ENCODE peak calls at places on chromosomes 12 and 14, in four cellular contexts. T, B, X and P are unnamed samples.
A peak's percentile ranks its signal among the peaks of the same experiment; 100 is the strongest.

GRCh38 chr12:92300781-92301180 is 155.1 kb upstream of the BTG1 start:
- DNase-seq in T (no peak), B (no peak), X (no peak), P (no peak)

GRCh38 chr14:31787377-31787776 is 226.2 kb downstream of the NUBPL start:
- DNase-seq in T (no peak), B (peak; percentile 34), X (peak; percentile 21), P (no peak)

GRCh38 chr14:87066221-87066817 is 926.7 kb downstream of the GALC start:
- DNase-seq in T (no peak), X (no peak), B (no peak), P (no peak)

GRCh38 chr14:100683578-100683977 is 43.1 kb upstream of the DLK1 start:
- DNase-seq in X (no peak), T (no peak), B (no peak), P (no peak)

GRCh38 chr12:116121453-116121871 is 156.0 kb downstream of the MED13L start:
- DNase-seq in B (no peak), T (no peak), X (no peak), P (no peak)

GRCh38 chr12:25025260-25025659 is 76.4 kb upstream of the BCAT1 start:
- DNase-seq in T (no peak), B (no peak), X (no peak), P (no peak)

GRCh38 chr14:93015505-93015904 is 92.6 kb downstream of the CHGA start:
- DNase-seq in B (no peak), X (no peak), T (no peak), P (no peak)

GRCh38 chr14:53295985-53296582 is 143.0 kb upstream of the DDHD1 start:
- DNase-seq in B (peak; percentile 23), T (no peak), X (peak; percentile 48), P (no peak)

GRCh38 chr14:74261288-74261687 is 22.0 kb downstream of the VSX2 start:
- DNase-seq in X (no peak), T (no peak), B (no peak), P (no peak)

GRCh38 chr12:77814361-77814760 is 16.3 kb upstream of the NAV3 start:
- DNase-seq in T (no peak), X (no peak), B (no peak), P (no peak)

GRCh38 chr12:55188974-55189556 is 31.8 kb upstream of the OR10A7 start:
- DNase-seq in T (no peak), B (peak; percentile 69), X (peak; percentile 86), P (peak; percentile 12)

GRCh38 chr14:73662439-73663056 is 17.8 kb downstream of the DNAL1 start:
- DNase-seq in T (no peak), X (peak; percentile 60), B (peak; percentile 85), P (no peak)

GRCh38 chr12:32944195-32944594 is 47.6 kb upstream of the PKP2 start:
- DNase-seq in X (peak; percentile 6), T (no peak), B (no peak), P (no peak)

GRCh38 chr14:69002069-69002468 is 23.0 kb upstream of the ACTN1 start:
- DNase-seq in X (peak; percentile 51), T (no peak), B (no peak), P (peak; percentile 27)

GRCh38 chr12:83759906-83760305 is 1073.2 kb downstream of the TMTC2 start:
- DNase-seq in T (no peak), X (no peak), B (no peak), P (no peak)

GRCh38 chr14:89276424-89276975 is 140.5 kb downstream of the FOXN3 start:
- DNase-seq in T (no peak), B (no peak), X (no peak), P (peak; percentile 33)

GRCh38 chr12:75842119-75842518 is 189.5 kb downstream of the PHLDA1 start:
- DNase-seq in B (no peak), T (no peak), X (no peak), P (no peak)

GRCh38 chr12:109473006-109473405 is 4.1 kb downstream of the KCTD10 start:
- DNase-seq in T (no peak), X (no peak), B (no peak), P (no peak)

GRCh38 chr12:115638753-115639666 is 638.5 kb downstream of the MED13L start:
- DNase-seq in B (no peak), X (no peak), T (no peak), P (peak; percentile 15)

GRCh38 chr14:64611358-64612020 is 61.7 kb downstream of the PPP1R36 start:
- DNase-seq in T (no peak), B (no peak), X (no peak), P (no peak)

GRCh38 chr12:16586350-16587109 is 19.4 kb downstream of the LMO3 start:
- DNase-seq in X (no peak), B (no peak), T (no peak), P (no peak)

GRCh38 chr14:100554082-100554677 is 33.0 kb downstream of the BEGAIN start:
- DNase-seq in B (no peak), T (peak; percentile 63), X (peak; percentile 68), P (peak; percentile 88)

GRCh38 chr12:125140918-125141573 is 75.8 kb downstream of the AACS start:
- DNase-seq in T (no peak), X (no peak), B (peak; percentile 34), P (no peak)

GRCh38 chr12:77325505-77325904 is 260.1 kb upstream of the E2F7 start:
- DNase-seq in B (no peak), T (no peak), X (no peak), P (no peak)

GRCh38 chr14:95495538-95496025 is 20.9 kb downstream of the SYNE3 start:
- DNase-seq in X (no peak), T (no peak), B (no peak), P (peak; percentile 48)

GRCh38 chr12:104888892-104889291 is 69.2 kb downstream of the SLC41A2 start:
- DNase-seq in X (no peak), T (no peak), B (no peak), P (no peak)

GRCh38 chr12:55931780-55932545 is 1.0 kb downstream of the DGKA start:
- DNase-seq in T (peak; percentile 68), X (peak; percentile 58), B (no peak), P (peak; percentile 70)

GRCh38 chr12:22855456-22855855 is 230.5 kb downstream of the ETNK1 start:
- DNase-seq in X (no peak), T (no peak), B (no peak), P (no peak)

GRCh38 chr14:58077621-58078020 is 74.4 kb downstream of the ARMH4 start:
- DNase-seq in B (no peak), T (no peak), X (no peak), P (no peak)

GRCh38 chr12:27285395-27285794 is 41.3 kb downstream of the STK38L start:
- DNase-seq in T (no peak), B (no peak), X (no peak), P (no peak)

GRCh38 chr14:71932229-71932951 is at the start of gene RGS6:
- DNase-seq in B (peak; percentile 43), X (no peak), T (peak; percentile 34), P (peak; percentile 12)

GRCh38 chr12:46388427-46388992 is 15.9 kb upstream of the SLC38A2 start:
- DNase-seq in B (no peak), X (no peak), T (no peak), P (no peak)

GRCh38 chr12:4107436-4107878 is 166.1 kb upstream of the CCND2 start:
- DNase-seq in T (no peak), X (peak; percentile 67), B (peak; percentile 26), P (peak; percentile 55)

GRCh38 chr12:49619286-49619685 is 4.1 kb upstream of the PRPF40B start:
- DNase-seq in X (no peak), B (no peak), T (no peak), P (no peak)

GRCh38 chr14:89167705-89168104 is 249.3 kb downstream of the FOXN3 start:
- DNase-seq in T (no peak), B (no peak), X (no peak), P (no peak)

GRCh38 chr12:93167841-93168492 is 209.8 kb upstream of the NUDT4 start:
- DNase-seq in B (no peak), X (no peak), T (no peak), P (peak; percentile 42)

GRCh38 chr14:82642425-82642824 is 1108.8 kb upstream of the SEL1L start:
- DNase-seq in B (no peak), X (peak; percentile 23), T (no peak), P (no peak)

GRCh38 chr14:92668266-92668973 is 80.0 kb downstream of the LGMN start:
- DNase-seq in T (no peak), B (no peak), X (no peak), P (no peak)

GRCh38 chr12:88052686-88053085 is 23.5 kb upstream of the C12orf50 start:
- DNase-seq in X (peak; percentile 56), B (peak; percentile 27), T (no peak), P (peak; percentile 13)

GRCh38 chr12:39592295-39592694 is 27.3 kb downstream of the ABCD2 start:
- DNase-seq in T (no peak), B (no peak), X (no peak), P (no peak)

DNA sequence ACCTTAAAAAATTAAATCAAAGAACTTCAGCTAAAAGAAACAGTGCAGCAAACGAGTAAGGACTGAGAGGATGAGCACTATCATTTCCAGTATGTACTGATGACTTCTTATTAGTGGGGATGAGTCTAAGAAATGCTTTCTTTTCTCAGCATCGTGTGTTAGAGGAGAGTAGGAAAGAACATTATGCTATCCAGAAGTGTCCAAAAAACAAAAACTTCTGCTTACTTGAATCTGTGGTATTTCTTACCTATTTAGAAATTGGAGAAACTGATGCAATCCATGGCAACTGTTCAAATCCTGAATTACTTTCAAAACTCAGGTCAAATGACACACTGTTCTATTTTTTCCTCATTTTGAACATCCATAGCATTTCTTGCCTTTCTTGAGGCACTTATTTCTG is 23.7 kb downstream of the ABCD2 start:
- DNase-seq in B (no peak), T (no peak), X (no peak), P (no peak)
- H3K4me3 ChIP-seq in B (no peak overlapping the region), T (no peak overlapping the region), X (no peak overlapping the region), P (no peak overlapping the region)

GRCh38 chr12:114403690-114404450 is 2.1 kb downstream of the TBX5 start:
- DNase-seq in T (peak; percentile 53), X (no peak), B (no peak), P (no peak)
- H3K4me3 ChIP-seq in T (peak overlapping the region; percentile 82), X (no peak overlapping the region), B (no peak overlapping the region), P (no peak overlapping the region)

GRCh38 chr12:131142891-131143637 is 189.4 kb downstream of the ADGRD1 start:
- DNase-seq in T (no peak), X (no peak), B (no peak), P (no peak)
- H3K4me3 ChIP-seq in T (no peak overlapping the region), X (no peak overlapping the region), B (no peak overlapping the region), P (no peak overlapping the region)

DNA sequence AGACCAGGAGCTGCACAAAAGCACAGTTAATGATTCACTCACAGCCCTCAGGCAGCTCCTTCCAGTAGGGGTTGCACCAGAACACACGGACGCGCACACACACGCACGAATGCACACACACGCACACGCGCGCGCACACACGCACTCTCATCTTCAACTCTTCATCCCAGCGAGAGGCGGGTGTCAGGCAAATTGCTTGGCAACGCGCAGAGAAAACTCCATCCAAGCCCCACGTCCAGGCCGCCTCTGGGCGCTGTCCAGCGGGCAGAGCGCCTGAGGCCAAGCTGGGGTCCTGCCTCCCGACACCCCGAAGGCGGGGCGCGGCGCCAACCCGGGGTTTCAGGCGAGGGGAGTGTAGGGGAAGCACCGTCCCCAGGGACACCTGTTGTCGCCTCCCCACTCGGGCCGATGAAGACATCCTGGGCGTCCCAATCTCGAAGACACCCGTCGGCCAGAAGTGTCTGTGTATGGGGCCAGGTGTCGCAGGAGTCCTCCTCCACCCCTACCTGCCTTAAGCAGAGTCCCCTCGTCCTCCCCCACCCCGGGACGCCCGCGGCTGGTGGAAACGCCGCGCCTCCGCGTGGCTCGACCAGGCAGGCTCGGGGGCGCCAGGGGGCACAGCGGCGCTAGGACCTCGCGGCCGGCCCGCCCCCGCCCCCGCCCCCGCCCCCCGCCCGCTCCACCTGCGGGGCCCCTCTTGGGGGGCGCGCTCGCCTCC is 35.6 kb upstream of the STON2 start:
- DNase-seq in T (peak; percentile 54), B (no peak), X (peak; percentile 72), P (peak; percentile 42)
- H3K4me3 ChIP-seq in T (peak overlapping the region; percentile 72), B (peak overlapping the region; percentile 45), X (peak overlapping the region; percentile 59), P (peak overlapping the region; percentile 44)